ENCODE peak calls at places on chromosomes 1 and 21, in five cellular contexts. E is CD8-positive, alpha-beta memory T cell; G is effector memory CD4-positive, alpha-beta T cell; N is dorsolateral prefrontal cortex; W is left ventricle myocardium inferior. Z is an unnamed sample.

GRCh38 chr21:37430184-37430821 is 63.7 kb downstream of the DYRK1A start:
- DNase-seq in E (no peak), G (no peak), N (no peak), W (no peak), Z (no peak)

GRCh38 chr1:222653178-222653827 is 35.4 kb downstream of the MIA3 start:
- DNase-seq in E (no peak), G (no peak), N (no peak), W (no peak), Z (no peak)

GRCh38 chr1:35707253-35708178 is 11.2 kb downstream of the C1orf216 start:
- DNase-seq in E (peak), G (peak), N (peak), W (peak), Z (peak)

GRCh38 chr1:28950449-28950848 is 36.1 kb downstream of the EPB41 start:
- DNase-seq in E (no peak), G (no peak), N (no peak), W (no peak), Z (no peak)

GRCh38 chr1:31714442-31715096 is 10.8 kb upstream of the COL16A1 start:
- DNase-seq in E (no peak), G (no peak), N (no peak), W (peak), Z (peak)

GRCh38 chr1:13730751-13731482 is 30.9 kb downstream of the PRDM2 start:
- DNase-seq in E (peak), G (peak), N (no peak), W (no peak), Z (peak)

GRCh38 chr1:6948861-6949260 is 163.6 kb downstream of the CAMTA1 start:
- DNase-seq in E (no peak), G (no peak), N (no peak), W (no peak), Z (no peak)

GRCh38 chr1:43688594-43689000 is 18.7 kb upstream of the ST3GAL3 start:
- DNase-seq in E (no peak), G (no peak), N (no peak), W (no peak), Z (no peak)

GRCh38 chr1:198776602-198777029 is 137.8 kb downstream of the PTPRC start:
- DNase-seq in E (no peak), G (no peak), N (no peak), W (peak), Z (no peak)

GRCh38 chr1:208242186-208242585 is 2.0 kb downstream of the PLXNA2 start:
- DNase-seq in E (no peak), G (no peak), N (no peak), W (no peak), Z (no peak)

GRCh38 chr1:80645621-80646020 is 1155.1 kb upstream of the ADGRL2 start:
- DNase-seq in E (no peak), G (no peak), N (no peak), W (no peak), Z (no peak)

GRCh38 chr1:104064391-104064790 is 314.7 kb downstream of the AMY1C start:
- DNase-seq in E (no peak), G (no peak), N (no peak), W (no peak), Z (no peak)

GRCh38 chr1:57770772-57771171 is 346.9 kb upstream of the DAB1 start:
- DNase-seq in E (no peak), G (no peak), N (no peak), W (no peak), Z (no peak)

GRCh38 chr1:24491577-24492360 is 10.9 kb upstream of the RCAN3 start:
- DNase-seq in E (no peak), G (no peak), N (no peak), W (no peak), Z (no peak)

GRCh38 chr1:11273595-11274234 is 717 bp downstream of the UBIAD1 start:
- DNase-seq in E (no peak), G (no peak), N (no peak), W (no peak), Z (peak)

GRCh38 chr1:21619041-21619947 is 49.9 kb downstream of the RAP1GAP start:
- DNase-seq in E (no peak), G (no peak), N (no peak), W (no peak), Z (no peak)

GRCh38 chr1:21618059-21618458 is 51.1 kb downstream of the RAP1GAP start:
- DNase-seq in E (no peak), G (no peak), N (no peak), W (no peak), Z (no peak)

GRCh38 chr1:21616372-21616771 is 52.8 kb downstream of the RAP1GAP start:
- DNase-seq in E (no peak), G (no peak), N (no peak), W (no peak), Z (no peak)

GRCh38 chr1:21614419-21615115 is 54.6 kb downstream of the RAP1GAP start:
- DNase-seq in E (no peak), G (no peak), N (no peak), W (no peak), Z (no peak)

DNA sequence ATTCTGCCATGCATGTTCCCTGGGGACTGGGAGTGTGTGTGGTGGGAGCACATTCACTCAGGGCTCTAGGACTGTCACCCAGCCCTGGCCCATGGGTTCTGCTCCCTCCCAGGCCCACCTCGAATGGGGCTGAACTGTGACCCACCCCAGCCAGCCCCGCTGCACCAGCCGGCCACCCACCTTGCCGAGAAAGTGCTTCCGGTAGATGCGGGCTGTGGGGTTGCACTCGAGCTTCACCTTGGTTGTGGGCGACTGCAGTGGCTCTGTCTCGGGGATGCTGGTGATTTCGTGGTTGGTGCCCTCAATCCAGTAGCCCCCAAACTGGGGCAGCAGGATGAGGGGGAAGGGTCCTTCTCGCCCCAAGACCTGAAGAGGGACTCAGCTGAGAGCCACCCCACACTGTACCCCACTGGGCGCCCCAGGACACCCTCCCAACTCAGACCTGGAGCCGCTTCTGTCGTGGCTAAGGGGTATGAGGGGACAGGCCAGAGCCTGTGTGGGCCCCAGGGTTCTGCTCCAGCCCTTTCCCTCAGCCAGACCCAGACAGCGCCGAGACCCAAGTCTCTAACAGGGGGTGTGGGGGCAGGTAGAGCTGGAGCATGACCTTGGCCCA is 51.9 kb downstream of the RAP1GAP start:
- DNase-seq in E (no peak), G (no peak), N (no peak), W (no peak), Z (no peak)
- H3K27ac ChIP-seq in E (no peak), G (no peak), N (no peak), W (no peak), Z (no peak)

GRCh38 chr1:151005729-151006330 is 872 bp downstream of the MINDY1 start:
- DNase-seq in E (no peak), G (no peak), N (no peak), W (no peak), Z (no peak)
- H3K27ac ChIP-seq in E (peak), G (peak), N (peak), W (peak), Z (peak)

DNA sequence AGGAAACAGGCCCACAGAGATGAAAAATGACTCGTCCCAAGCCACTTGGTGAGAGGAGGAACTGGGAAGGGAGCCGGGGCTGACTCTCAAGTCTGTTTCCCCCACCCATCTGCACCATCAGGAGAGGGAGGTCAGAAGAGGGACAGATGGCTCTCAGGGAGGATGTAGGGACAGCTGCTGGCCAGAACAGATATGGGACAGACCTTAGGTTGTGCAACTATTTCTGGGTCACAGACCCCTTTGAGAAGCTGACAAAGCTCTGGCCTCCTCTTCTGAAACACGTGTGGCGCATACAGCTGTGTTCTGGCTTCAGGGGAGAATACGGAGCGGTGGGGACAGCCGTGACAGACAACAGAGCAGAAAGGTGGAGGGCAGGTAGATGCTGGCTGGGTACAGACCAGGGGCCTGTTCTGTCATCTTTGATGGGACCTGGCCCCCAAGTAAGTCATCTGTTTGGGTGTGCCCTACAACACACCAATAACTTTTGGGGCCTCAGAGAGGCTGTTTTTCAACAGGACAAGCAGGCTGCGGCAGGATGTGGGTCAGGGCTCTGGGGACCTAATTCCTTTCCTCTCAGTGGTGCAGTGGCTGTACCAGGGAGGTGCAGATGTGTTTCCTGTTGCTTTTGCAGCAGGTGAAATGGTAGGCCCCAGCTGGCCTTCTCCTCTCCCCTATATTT is 7.3 kb downstream of the SH3BGRL3 start:
- DNase-seq in E (peak), G (peak), N (no peak), W (peak), Z (peak)
- H3K27ac ChIP-seq in E (peak), G (peak), N (no peak), W (peak), Z (peak)

DNA sequence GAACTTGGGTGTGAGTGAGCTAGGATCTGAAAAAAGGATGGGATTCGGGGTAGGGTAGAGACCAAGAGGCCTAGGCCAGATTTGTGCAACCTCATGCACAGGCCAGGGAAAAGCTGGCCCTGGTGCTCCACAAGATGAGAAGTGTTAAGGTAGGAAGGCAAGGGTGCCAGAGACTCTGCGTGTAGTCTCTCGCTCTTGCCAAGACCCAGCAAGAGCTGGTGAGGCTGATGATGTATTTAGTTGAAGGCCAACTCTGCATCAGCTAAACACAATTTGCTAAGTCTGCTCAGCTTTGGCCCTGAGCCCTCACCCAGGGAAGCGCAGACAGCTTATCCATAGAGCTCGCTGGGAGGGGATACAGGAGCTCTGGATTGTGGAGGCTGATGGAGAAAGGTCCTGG is 26.6 kb upstream of the SOX13 start:
- DNase-seq in E (no peak), G (no peak), N (no peak), W (no peak), Z (no peak)
- H3K27ac ChIP-seq in E (no peak), G (no peak), N (no peak), W (peak), Z (no peak)

Z was measured in CD4-positive, alpha-beta memory T cell.